ENCODE peak calls at places on chromosomes 16 and 17, in four cellular contexts. One of them, this sample, is unnamed.

GRCh38 chr16:84985079-84986065 is 26.0 kb downstream of the ZDHHC7 start:
- DNase-seq in neuronal stem cell: no peak
- DNase-seq in mesenchymal stem cell: peak
- DNase-seq in H1: no peak
- DNase-seq in this sample: no peak

GRCh38 chr16:66524601-66525164 is 25.2 kb downstream of the TK2 start:
- DNase-seq in neuronal stem cell: no peak
- DNase-seq in mesenchymal stem cell: no peak
- DNase-seq in H1: no peak
- DNase-seq in this sample: no peak

GRCh38 chr17:78899361-78900260 is 3.4 kb downstream of the CEP295NL start:
- DNase-seq in neuronal stem cell: no peak
- DNase-seq in mesenchymal stem cell: no peak
- DNase-seq in H1: no peak
- DNase-seq in this sample: peak

GRCh38 chr16:54446639-54447038 is 160.1 kb upstream of the IRX3 start:
- DNase-seq in neuronal stem cell: no peak
- DNase-seq in mesenchymal stem cell: peak
- DNase-seq in H1: no peak
- DNase-seq in this sample: no peak

GRCh38 chr16:13950821-13951547 is 31.0 kb downstream of the ERCC4 start:
- DNase-seq in neuronal stem cell: no peak
- DNase-seq in mesenchymal stem cell: no peak
- DNase-seq in H1: no peak
- DNase-seq in this sample: no peak

GRCh38 chr17:61139219-61139618 is 260.4 kb upstream of the TBX2 start:
- DNase-seq in neuronal stem cell: no peak
- DNase-seq in mesenchymal stem cell: peak
- DNase-seq in H1: no peak
- DNase-seq in this sample: peak

GRCh38 chr17:9925457-9925856 is 20.4 kb upstream of the RCVRN start:
- DNase-seq in neuronal stem cell: no peak
- DNase-seq in mesenchymal stem cell: no peak
- DNase-seq in H1: no peak
- DNase-seq in this sample: no peak

GRCh38 chr16:1310832-1311200 is 1.4 kb downstream of the UBE2I start:
- DNase-seq in neuronal stem cell: no peak
- DNase-seq in mesenchymal stem cell: peak
- DNase-seq in H1: no peak
- DNase-seq in this sample: no peak

DNA sequence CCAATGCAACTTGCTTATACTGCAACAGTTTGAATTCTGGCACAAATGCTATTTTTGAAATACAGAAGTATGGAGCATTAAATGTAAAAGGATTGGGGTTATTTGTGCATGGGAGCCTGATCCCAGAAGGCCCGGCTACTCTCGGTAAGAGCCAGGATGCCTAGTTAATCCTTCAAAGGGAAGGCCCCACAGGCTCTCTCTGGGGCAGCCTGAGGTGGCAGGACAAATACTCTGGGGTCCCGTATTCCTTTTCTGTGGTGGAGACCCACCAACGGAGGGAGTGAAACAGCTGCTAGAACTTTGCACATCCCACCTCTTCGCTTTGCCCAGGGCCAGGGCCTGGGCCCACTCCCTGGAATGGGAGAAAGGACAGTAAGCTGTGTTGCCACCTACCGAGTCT is 30.4 kb downstream of the ERN1 start:
- DNase-seq in neuronal stem cell: no peak
- DNase-seq in mesenchymal stem cell: no peak
- DNase-seq in H1: no peak
- DNase-seq in this sample: no peak
- H3K4me3 ChIP-seq in neuronal stem cell: no peak
- H3K4me3 ChIP-seq in mesenchymal stem cell: no peak
- H3K4me3 ChIP-seq in H1: no peak
- H3K4me3 ChIP-seq in this sample: no peak

GRCh38 chr16:30843501-30843900 is 50.4 kb downstream of the BCL7C start:
- DNase-seq in neuronal stem cell: no peak
- DNase-seq in mesenchymal stem cell: no peak
- DNase-seq in H1: no peak
- DNase-seq in this sample: peak
- H2BK120ac ChIP-seq in neuronal stem cell: no peak
- H2BK120ac ChIP-seq in mesenchymal stem cell: no peak
- H2BK120ac ChIP-seq in H1: no peak
- H2BK120ac ChIP-seq in this sample: no peak

GRCh38 chr16:75472908-75473877 is 8.7 kb upstream of the TMEM170A start:
- DNase-seq in neuronal stem cell: no peak
- DNase-seq in mesenchymal stem cell: no peak
- DNase-seq in H1: no peak
- DNase-seq in this sample: no peak
- H2BK12ac ChIP-seq in neuronal stem cell: no peak
- H2BK12ac ChIP-seq in mesenchymal stem cell: no peak
- H2BK12ac ChIP-seq in H1: peak
- H2BK12ac ChIP-seq in this sample: no peak

GRCh38 chr17:76381633-76382304 is 2.6 kb upstream of the SPHK1 start:
- DNase-seq in neuronal stem cell: no peak
- DNase-seq in mesenchymal stem cell: no peak
- DNase-seq in H1: no peak
- DNase-seq in this sample: no peak
- H3K4me3 ChIP-seq in neuronal stem cell: peak
- H3K4me3 ChIP-seq in mesenchymal stem cell: no peak
- H3K4me3 ChIP-seq in H1: peak
- H3K4me3 ChIP-seq in this sample: no peak

GRCh38 chr17:76121932-76122383 is 18.4 kb upstream of the EXOC7 start:
- DNase-seq in neuronal stem cell: no peak
- DNase-seq in mesenchymal stem cell: no peak
- DNase-seq in H1: no peak
- DNase-seq in this sample: no peak

GRCh38 chr17:76123749-76124581 is 17.1 kb downstream of the FOXJ1 start:
- DNase-seq in neuronal stem cell: no peak
- DNase-seq in mesenchymal stem cell: no peak
- DNase-seq in H1: no peak
- DNase-seq in this sample: no peak

GRCh38 chr17:76123127-76123499 is 17.9 kb downstream of the FOXJ1 start:
- DNase-seq in neuronal stem cell: no peak
- DNase-seq in mesenchymal stem cell: no peak
- DNase-seq in H1: no peak
- DNase-seq in this sample: no peak

GRCh38 chr17:76120658-76121008 is 17.0 kb upstream of the EXOC7 start:
- DNase-seq in neuronal stem cell: no peak
- DNase-seq in mesenchymal stem cell: no peak
- DNase-seq in H1: no peak
- DNase-seq in this sample: no peak

GRCh38 chr17:76122411-76123126 is 18.5 kb downstream of the FOXJ1 start:
- DNase-seq in neuronal stem cell: no peak
- DNase-seq in mesenchymal stem cell: no peak
- DNase-seq in H1: no peak
- DNase-seq in this sample: no peak
- H2BK120ac ChIP-seq in neuronal stem cell: peak
- H2BK120ac ChIP-seq in mesenchymal stem cell: no peak
- H2BK120ac ChIP-seq in H1: no peak
- H2BK120ac ChIP-seq in this sample: no peak

GRCh38 chr17:8162997-8163977 is 539 bp upstream of the VAMP2 start:
- DNase-seq in neuronal stem cell: no peak
- DNase-seq in mesenchymal stem cell: peak
- DNase-seq in H1: peak
- DNase-seq in this sample: peak
- H2BK12ac ChIP-seq in neuronal stem cell: peak
- H2BK12ac ChIP-seq in mesenchymal stem cell: peak
- H2BK12ac ChIP-seq in H1: peak
- H2BK12ac ChIP-seq in this sample: peak

GRCh38 chr17:41665566-41666335 is 22.9 kb upstream of the EIF1 start:
- DNase-seq in neuronal stem cell: peak
- DNase-seq in mesenchymal stem cell: peak
- DNase-seq in H1: no peak
- DNase-seq in this sample: peak

GRCh38 chr17:41664587-41665565 is 23.8 kb upstream of the EIF1 start:
- DNase-seq in neuronal stem cell: no peak
- DNase-seq in mesenchymal stem cell: no peak
- DNase-seq in H1: no peak
- DNase-seq in this sample: no peak

GRCh38 chr17:41666708-41667279 is 21.9 kb upstream of the EIF1 start:
- DNase-seq in neuronal stem cell: peak
- DNase-seq in mesenchymal stem cell: peak
- DNase-seq in H1: no peak
- DNase-seq in this sample: peak

GRCh38 chr17:41666336-41666680 is 22.4 kb upstream of the EIF1 start:
- DNase-seq in neuronal stem cell: peak
- DNase-seq in mesenchymal stem cell: peak
- DNase-seq in H1: no peak
- DNase-seq in this sample: no peak

GRCh38 chr17:41667280-41668008 is 21.2 kb upstream of the EIF1 start:
- DNase-seq in neuronal stem cell: no peak
- DNase-seq in mesenchymal stem cell: no peak
- DNase-seq in H1: no peak
- DNase-seq in this sample: no peak
- H3K4me3 ChIP-seq in neuronal stem cell: no peak
- H3K4me3 ChIP-seq in mesenchymal stem cell: peak
- H3K4me3 ChIP-seq in H1: peak
- H3K4me3 ChIP-seq in this sample: no peak